ENCODE peak calls at places on chromosomes 12 and 14, in five cellular contexts. One of them, this sample, is unnamed.

GRCh38 chr12:32307352-32307751 is 92.0 kb upstream of the FGD4 start:
- DNase-seq in SK-N-SH: no peak
- DNase-seq in mammary epithelial cell: no peak
- DNase-seq in thyroid gland: no peak
- DNase-seq in A549: no peak
- DNase-seq in this sample: no peak

GRCh38 chr14:72559227-72559626 is 334.7 kb downstream of the DPF3 start:
- DNase-seq in mammary epithelial cell: peak
- DNase-seq in A549: no peak
- DNase-seq in SK-N-SH: no peak
- DNase-seq in thyroid gland: no peak
- DNase-seq in this sample: peak

GRCh38 chr14:54094765-54095164 is 138.1 kb upstream of the BMP4 start:
- DNase-seq in SK-N-SH: no peak
- DNase-seq in mammary epithelial cell: no peak
- DNase-seq in thyroid gland: no peak
- DNase-seq in A549: no peak
- DNase-seq in this sample: peak

GRCh38 chr12:56931474-56931978 is 2.7 kb downstream of the SDR9C7 start:
- DNase-seq in A549: no peak
- DNase-seq in SK-N-SH: peak
- DNase-seq in mammary epithelial cell: peak
- DNase-seq in thyroid gland: no peak
- DNase-seq in this sample: no peak

GRCh38 chr14:70893062-70893841 is 14.0 kb upstream of the PCNX1 start:
- DNase-seq in thyroid gland: no peak
- DNase-seq in mammary epithelial cell: no peak
- DNase-seq in A549: no peak
- DNase-seq in SK-N-SH: no peak
- DNase-seq in this sample: no peak

GRCh38 chr12:95637471-95638155 is 86.3 kb upstream of the USP44 start:
- DNase-seq in A549: no peak
- DNase-seq in mammary epithelial cell: no peak
- DNase-seq in thyroid gland: no peak
- DNase-seq in SK-N-SH: no peak
- DNase-seq in this sample: no peak

GRCh38 chr12:131458048-131458374 is 252.9 kb upstream of the SFSWAP start:
- DNase-seq in A549: no peak
- DNase-seq in SK-N-SH: no peak
- DNase-seq in mammary epithelial cell: no peak
- DNase-seq in thyroid gland: no peak
- DNase-seq in this sample: no peak

GRCh38 chr12:64876388-64877071 is 52.1 kb downstream of the TBC1D30 start:
- DNase-seq in thyroid gland: no peak
- DNase-seq in mammary epithelial cell: no peak
- DNase-seq in SK-N-SH: no peak
- DNase-seq in A549: no peak
- DNase-seq in this sample: no peak

GRCh38 chr14:34971381-34971780 is 11.4 kb upstream of the SRP54 start:
- DNase-seq in A549: no peak
- DNase-seq in SK-N-SH: no peak
- DNase-seq in thyroid gland: no peak
- DNase-seq in mammary epithelial cell: peak
- DNase-seq in this sample: no peak

GRCh38 chr14:93073833-93074769 is 41.6 kb downstream of the ITPK1 start:
- DNase-seq in mammary epithelial cell: peak
- DNase-seq in thyroid gland: no peak
- DNase-seq in A549: no peak
- DNase-seq in SK-N-SH: no peak
- DNase-seq in this sample: no peak

GRCh38 chr12:106745181-106745745 is 29.2 kb upstream of the RIC8B start:
- DNase-seq in SK-N-SH: no peak
- DNase-seq in A549: no peak
- DNase-seq in thyroid gland: no peak
- DNase-seq in mammary epithelial cell: no peak
- DNase-seq in this sample: no peak

GRCh38 chr12:131591714-131592709 is 118.9 kb upstream of the SFSWAP start:
- DNase-seq in A549: no peak
- DNase-seq in SK-N-SH: no peak
- DNase-seq in mammary epithelial cell: no peak
- DNase-seq in thyroid gland: no peak
- DNase-seq in this sample: no peak

GRCh38 chr12:108701779-108702435 is 29.4 kb downstream of the CORO1C start:
- DNase-seq in A549: no peak
- DNase-seq in mammary epithelial cell: peak
- DNase-seq in SK-N-SH: no peak
- DNase-seq in thyroid gland: no peak
- DNase-seq in this sample: no peak

GRCh38 chr12:39287817-39288216 is 155.1 kb downstream of the KIF21A start:
- DNase-seq in SK-N-SH: no peak
- DNase-seq in A549: no peak
- DNase-seq in thyroid gland: no peak
- DNase-seq in mammary epithelial cell: no peak
- DNase-seq in this sample: no peak

GRCh38 chr12:109357032-109357431 is 9.3 kb downstream of the MYO1H start:
- DNase-seq in SK-N-SH: no peak
- DNase-seq in thyroid gland: no peak
- DNase-seq in mammary epithelial cell: no peak
- DNase-seq in A549: no peak
- DNase-seq in this sample: no peak

GRCh38 chr14:59852350-59852749 is 18.2 kb downstream of the RTN1 start:
- DNase-seq in SK-N-SH: no peak
- DNase-seq in A549: no peak
- DNase-seq in thyroid gland: no peak
- DNase-seq in mammary epithelial cell: no peak
- DNase-seq in this sample: no peak

GRCh38 chr12:123231931-123232330 is 1.0 kb downstream of the MPHOSPH9 start:
- DNase-seq in SK-N-SH: no peak
- DNase-seq in thyroid gland: no peak
- DNase-seq in mammary epithelial cell: no peak
- DNase-seq in A549: peak
- DNase-seq in this sample: peak

GRCh38 chr14:99206053-99206452 is 65.9 kb downstream of the BCL11B start:
- DNase-seq in mammary epithelial cell: no peak
- DNase-seq in SK-N-SH: no peak
- DNase-seq in thyroid gland: no peak
- DNase-seq in A549: no peak
- DNase-seq in this sample: no peak
- H3K27ac ChIP-seq in mammary epithelial cell: no peak
- H3K27ac ChIP-seq in SK-N-SH: no peak
- H3K27ac ChIP-seq in thyroid gland: no peak
- H3K27ac ChIP-seq in A549: no peak
- H3K27ac ChIP-seq in this sample: no peak

DNA sequence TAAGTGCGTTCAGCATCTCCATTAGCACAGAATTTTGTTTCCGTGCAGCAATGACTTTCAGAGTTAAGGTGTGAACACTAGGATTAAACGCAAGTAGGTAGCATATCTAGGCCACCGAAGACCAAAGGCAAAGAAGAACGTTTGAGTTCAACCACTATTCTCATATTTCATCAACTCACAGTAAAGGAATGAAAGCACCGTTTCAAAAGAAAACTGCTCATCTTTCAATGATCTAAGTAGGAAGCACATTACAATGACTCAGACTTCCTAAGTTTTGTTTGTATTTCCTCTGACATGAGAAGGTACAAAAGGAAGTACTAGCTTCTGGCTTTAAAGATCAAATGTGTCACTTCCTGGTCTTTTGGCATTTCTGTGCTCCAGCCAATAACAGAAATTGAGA is 57.6 kb downstream of the ACADS start:
- DNase-seq in mammary epithelial cell: peak
- DNase-seq in thyroid gland: no peak
- DNase-seq in A549: no peak
- DNase-seq in SK-N-SH: no peak
- DNase-seq in this sample: peak
- H3K27ac ChIP-seq in mammary epithelial cell: no peak
- H3K27ac ChIP-seq in thyroid gland: no peak
- H3K27ac ChIP-seq in A549: no peak
- H3K27ac ChIP-seq in SK-N-SH: no peak
- H3K27ac ChIP-seq in this sample: no peak

GRCh38 chr14:100576091-100577085 is 10.8 kb downstream of the BEGAIN start:
- DNase-seq in A549: no peak
- DNase-seq in mammary epithelial cell: no peak
- DNase-seq in SK-N-SH: no peak
- DNase-seq in thyroid gland: no peak
- DNase-seq in this sample: no peak
- H3K27ac ChIP-seq in A549: no peak
- H3K27ac ChIP-seq in mammary epithelial cell: no peak
- H3K27ac ChIP-seq in SK-N-SH: peak
- H3K27ac ChIP-seq in thyroid gland: no peak
- H3K27ac ChIP-seq in this sample: no peak

DNA sequence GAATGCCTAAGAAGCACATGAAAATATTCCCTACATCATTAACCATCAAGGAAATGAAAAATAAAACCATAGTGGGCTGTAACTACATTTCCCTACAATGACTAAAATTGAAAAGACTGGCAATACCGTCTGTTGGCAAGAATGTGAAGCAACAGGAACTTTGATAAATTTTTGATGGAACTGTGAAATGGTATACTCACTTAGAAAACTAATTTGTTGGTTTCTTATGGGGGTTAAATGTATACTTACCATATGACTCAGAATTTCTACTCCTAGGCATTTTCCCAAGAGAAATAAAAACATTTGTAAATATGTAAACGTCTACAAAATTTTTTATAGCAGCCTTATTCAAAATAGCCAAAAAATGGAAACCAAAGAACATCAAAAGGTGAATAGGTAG is 121.4 kb upstream of the PLEKHA5 start:
- DNase-seq in thyroid gland: no peak
- DNase-seq in A549: no peak
- DNase-seq in mammary epithelial cell: no peak
- DNase-seq in SK-N-SH: no peak
- DNase-seq in this sample: no peak
- H3K27ac ChIP-seq in thyroid gland: no peak
- H3K27ac ChIP-seq in A549: no peak
- H3K27ac ChIP-seq in mammary epithelial cell: no peak
- H3K27ac ChIP-seq in SK-N-SH: no peak
- H3K27ac ChIP-seq in this sample: no peak

GRCh38 chr14:88825078-88825458 is 617 bp downstream of the TTC8 start:
- DNase-seq in SK-N-SH: no peak
- DNase-seq in thyroid gland: no peak
- DNase-seq in mammary epithelial cell: no peak
- DNase-seq in A549: peak
- DNase-seq in this sample: peak
- H3K27ac ChIP-seq in SK-N-SH: peak
- H3K27ac ChIP-seq in thyroid gland: peak
- H3K27ac ChIP-seq in mammary epithelial cell: peak
- H3K27ac ChIP-seq in A549: peak
- H3K27ac ChIP-seq in this sample: peak

GRCh38 chr14:74954947-74955228 is 509 bp downstream of the PGF start:
- DNase-seq in SK-N-SH: peak
- DNase-seq in A549: no peak
- DNase-seq in mammary epithelial cell: no peak
- DNase-seq in thyroid gland: no peak
- DNase-seq in this sample: no peak

GRCh38 chr14:74956000-74956279 is 543 bp upstream of the PGF start:
- DNase-seq in mammary epithelial cell: no peak
- DNase-seq in thyroid gland: no peak
- DNase-seq in SK-N-SH: no peak
- DNase-seq in A549: no peak
- DNase-seq in this sample: no peak

GRCh38 chr14:74956280-74957072 is 1.1 kb upstream of the PGF start:
- DNase-seq in mammary epithelial cell: no peak
- DNase-seq in A549: no peak
- DNase-seq in thyroid gland: no peak
- DNase-seq in SK-N-SH: no peak
- DNase-seq in this sample: no peak

GRCh38 chr14:74954232-74954946 is 1.0 kb downstream of the PGF start:
- DNase-seq in thyroid gland: peak
- DNase-seq in mammary epithelial cell: no peak
- DNase-seq in SK-N-SH: peak
- DNase-seq in A549: no peak
- DNase-seq in this sample: no peak

DNA sequence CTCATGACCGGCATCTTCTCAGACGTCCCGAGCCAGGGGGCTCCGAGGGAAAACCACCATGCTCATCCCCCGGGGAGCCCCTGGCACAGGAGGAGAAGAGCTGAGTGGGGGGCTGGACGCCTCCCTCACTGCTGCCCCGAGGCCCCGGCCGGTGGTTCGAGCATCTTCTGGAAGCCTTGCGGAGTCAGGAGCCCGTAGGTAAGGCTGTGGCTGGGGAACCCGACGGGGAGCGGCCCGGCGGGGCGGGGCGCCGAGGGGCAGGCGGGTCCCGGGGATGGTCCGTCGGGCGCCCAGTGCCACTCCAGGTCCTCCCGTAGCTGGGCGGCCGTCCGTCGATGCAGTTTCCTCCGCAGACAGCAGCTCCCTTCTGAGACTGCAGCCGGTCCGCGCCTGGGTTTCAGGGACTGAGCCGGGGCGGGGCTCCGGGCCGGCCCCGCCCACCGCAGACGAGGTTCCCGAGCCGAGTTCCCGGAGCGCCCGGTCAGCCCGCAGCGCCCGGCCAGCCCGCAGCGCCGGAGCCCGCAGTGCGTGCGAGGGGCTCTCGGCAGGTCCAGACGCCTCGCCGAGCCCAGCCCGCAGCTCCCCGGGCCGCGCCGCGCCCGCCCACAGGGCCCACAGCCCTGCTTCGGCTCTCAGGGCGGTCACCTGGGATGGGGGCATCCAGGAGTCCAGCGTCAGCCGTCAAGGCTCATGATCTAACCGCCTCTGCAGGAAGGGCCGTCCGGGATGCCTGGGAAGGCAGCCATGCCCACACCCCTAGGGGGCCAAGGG is at the start of gene PGF:
- DNase-seq in thyroid gland: peak
- DNase-seq in SK-N-SH: peak
- DNase-seq in A549: peak
- DNase-seq in mammary epithelial cell: peak
- DNase-seq in this sample: peak
- H3K27ac ChIP-seq in thyroid gland: peak
- H3K27ac ChIP-seq in SK-N-SH: peak
- H3K27ac ChIP-seq in A549: peak
- H3K27ac ChIP-seq in mammary epithelial cell: peak
- H3K27ac ChIP-seq in this sample: peak